ENCODE peak calls at places on chromosomes 5 and 9, in four cellular contexts. J is activated CD4-positive, alpha-beta T cell treated with anti-CD3 and anti-CD28 coated beads, Interleukin-2, amount 10 ng/mL, durations not matched to agents 7 days and 5 days; M is astrocyte; V is heart right ventricle. I is an unnamed sample.

GRCh38 chr9:107869111-107869510 is 379.5 kb upstream of the KLF4 start:
- DNase-seq in J (no peak), M (no peak), V (no peak), I (no peak)

GRCh38 chr5:126972062-126972895 is 58.1 kb downstream of the MARCHF3 start:
- DNase-seq in J (peak; percentile 31), M (no peak), V (no peak), I (no peak)

GRCh38 chr9:103361906-103362305 is 366.8 kb downstream of the CYLC2 start:
- DNase-seq in J (no peak), M (no peak), V (no peak), I (no peak)

GRCh38 chr9:89522261-89522978 is 24.5 kb upstream of the SEMA4D start:
- DNase-seq in J (peak; percentile 89), M (no peak), V (peak; percentile 26), I (no peak)

GRCh38 chr5:163565492-163565891 is 60.1 kb downstream of the MAT2B start:
- DNase-seq in J (no peak), M (no peak), V (no peak), I (no peak)

GRCh38 chr5:87400305-87400899 is 12.3 kb downstream of the CCNH start:
- DNase-seq in J (no peak), M (peak; percentile 22), V (no peak), I (peak; percentile 15)

GRCh38 chr5:56493293-56493692 is 260.2 kb upstream of the ANKRD55 start:
- DNase-seq in J (no peak), M (no peak), V (no peak), I (no peak)

GRCh38 chr5:153508700-153509099 is 18.2 kb downstream of the GRIA1 start:
- DNase-seq in J (no peak), M (no peak), V (no peak), I (no peak)

GRCh38 chr5:59535561-59535960 is 358.0 kb downstream of the PDE4D start:
- DNase-seq in J (no peak), M (no peak), V (no peak), I (no peak)

GRCh38 chr5:57486206-57486605 is 3.6 kb upstream of the ACTBL2 start:
- DNase-seq in J (no peak), M (no peak), V (no peak), I (no peak)

GRCh38 chr5:38113456-38113855 is 144.9 kb upstream of the EGFLAM start:
- DNase-seq in J (no peak), M (no peak), V (no peak), I (no peak)

GRCh38 chr9:70061776-70062175 is 18.1 kb downstream of the MAMDC2 start:
- DNase-seq in J (no peak), M (peak; percentile 19), V (no peak), I (no peak)

GRCh38 chr5:173050791-173051190 is 5.4 kb upstream of the CREBRF start:
- DNase-seq in J (no peak), M (no peak), V (no peak), I (no peak)

GRCh38 chr5:172144291-172144815 is 43.7 kb downstream of the STK10 start:
- DNase-seq in J (no peak), M (no peak), V (peak; percentile 53), I (no peak)

GRCh38 chr5:76715734-76716455 is at the start of gene F2R:
- DNase-seq in J (peak; percentile 54), M (peak; percentile 69), V (peak; percentile 72), I (no peak)

GRCh38 chr5:50726475-50727148 is 60.2 kb downstream of the PARP8 start:
- DNase-seq in J (no peak), M (no peak), V (no peak), I (no peak)

GRCh38 chr5:600551-601541 is 11.3 kb upstream of the CEP72 start:
- DNase-seq in J (no peak), M (no peak), V (no peak), I (no peak)

GRCh38 chr5:138637256-138637655 is 62.1 kb upstream of the HSPA9 start:
- DNase-seq in J (no peak), M (no peak), V (no peak), I (no peak)

GRCh38 chr5:14599717-14600116 is 18.1 kb downstream of the OTULINL start:
- DNase-seq in J (no peak), M (no peak), V (no peak), I (no peak)

GRCh38 chr5:139668064-139668880 is 20.1 kb downstream of the CXXC5 start:
- DNase-seq in J (peak; percentile 36), M (no peak), V (no peak), I (no peak)

GRCh38 chr5:168317521-168318147 is 26.2 kb downstream of the WWC1 start:
- DNase-seq in J (no peak), M (peak; percentile 98), V (no peak), I (no peak)

GRCh38 chr5:34585601-34586104 is 70.5 kb upstream of the RAI14 start:
- DNase-seq in J (no peak), M (peak; percentile 71), V (no peak), I (no peak)

GRCh38 chr5:51279983-51280382 is 103.3 kb upstream of the ISL1 start:
- DNase-seq in J (no peak), M (no peak), V (no peak), I (peak; percentile 16)

GRCh38 chr9:94760646-94761045 is 34.1 kb downstream of the AOPEP start:
- DNase-seq in J (no peak), M (no peak), V (no peak), I (no peak)

GRCh38 chr9:2359821-2360220 is 261.8 kb upstream of the VLDLR start:
- DNase-seq in J (no peak), M (no peak), V (no peak), I (no peak)

GRCh38 chr5:168663276-168664004 is 84.3 kb upstream of the PANK3 start:
- DNase-seq in J (no peak), M (no peak), V (no peak), I (no peak)

GRCh38 chr9:37141015-37141414 is 20.6 kb downstream of the ZCCHC7 start:
- DNase-seq in J (no peak), M (no peak), V (no peak), I (no peak)

GRCh38 chr5:58542709-58543108 is 40.2 kb upstream of the RAB3C start:
- DNase-seq in J (no peak), M (no peak), V (no peak), I (no peak)

I was measured in NCI-H1694.